ENCODE peak calls at places on chromosomes 16 and 17, in nine cellular contexts. One of them, this sample, is unnamed.

GRCh38 chr16:69311533-69312388 is 611 bp downstream of the VPS4A start:
- DNase-seq in right lobe of liver: peak; percentile 72
- DNase-seq in lower leg skin: no peak
- DNase-seq in esophagus muscularis mucosa: no peak
- DNase-seq in esophagus squamous epithelium: no peak
- DNase-seq in suprapubic skin: no peak
- DNase-seq in transverse colon: peak; percentile 46
- DNase-seq in ovary: no peak
- DNase-seq in adrenal gland: peak; percentile 42
- DNase-seq in this sample: peak; percentile 50

GRCh38 chr16:25210758-25211157 is 6.0 kb upstream of the AQP8 start:
- DNase-seq in right lobe of liver: no peak
- DNase-seq in lower leg skin: no peak
- DNase-seq in esophagus muscularis mucosa: no peak
- DNase-seq in esophagus squamous epithelium: no peak
- DNase-seq in suprapubic skin: no peak
- DNase-seq in transverse colon: no peak
- DNase-seq in ovary: no peak
- DNase-seq in adrenal gland: no peak
- DNase-seq in this sample: peak; percentile 33

GRCh38 chr17:50206604-50207293 is 5.3 kb upstream of the COL1A1 start:
- DNase-seq in right lobe of liver: no peak
- DNase-seq in lower leg skin: no peak
- DNase-seq in esophagus muscularis mucosa: no peak
- DNase-seq in esophagus squamous epithelium: no peak
- DNase-seq in suprapubic skin: no peak
- DNase-seq in transverse colon: peak; percentile 35
- DNase-seq in ovary: peak; percentile 76
- DNase-seq in adrenal gland: no peak
- DNase-seq in this sample: no peak

GRCh38 chr16:80404847-80405246 is 135.9 kb upstream of the DYNLRB2 start:
- DNase-seq in right lobe of liver: no peak
- DNase-seq in lower leg skin: no peak
- DNase-seq in esophagus muscularis mucosa: no peak
- DNase-seq in esophagus squamous epithelium: no peak
- DNase-seq in suprapubic skin: no peak
- DNase-seq in transverse colon: no peak
- DNase-seq in ovary: no peak
- DNase-seq in adrenal gland: no peak
- DNase-seq in this sample: no peak

GRCh38 chr17:67931227-67931626 is 65.0 kb downstream of the C17orf58 start:
- DNase-seq in right lobe of liver: no peak
- DNase-seq in lower leg skin: no peak
- DNase-seq in esophagus muscularis mucosa: no peak
- DNase-seq in esophagus squamous epithelium: no peak
- DNase-seq in suprapubic skin: no peak
- DNase-seq in transverse colon: no peak
- DNase-seq in ovary: no peak
- DNase-seq in adrenal gland: no peak
- DNase-seq in this sample: no peak

GRCh38 chr16:66043326-66043725 is 323.2 kb upstream of the CDH5 start:
- DNase-seq in right lobe of liver: no peak
- DNase-seq in lower leg skin: no peak
- DNase-seq in esophagus muscularis mucosa: no peak
- DNase-seq in esophagus squamous epithelium: no peak
- DNase-seq in suprapubic skin: no peak
- DNase-seq in transverse colon: no peak
- DNase-seq in ovary: no peak
- DNase-seq in adrenal gland: no peak
- DNase-seq in this sample: no peak

GRCh38 chr16:68370221-68370920 is 59.6 kb downstream of the PRMT7 start:
- DNase-seq in right lobe of liver: no peak
- DNase-seq in lower leg skin: no peak
- DNase-seq in esophagus muscularis mucosa: no peak
- DNase-seq in esophagus squamous epithelium: no peak
- DNase-seq in suprapubic skin: no peak
- DNase-seq in transverse colon: no peak
- DNase-seq in ovary: no peak
- DNase-seq in adrenal gland: no peak
- DNase-seq in this sample: no peak

GRCh38 chr16:50666658-50667496 is 14.2 kb downstream of the SNX20 start:
- DNase-seq in right lobe of liver: no peak
- DNase-seq in lower leg skin: no peak
- DNase-seq in esophagus muscularis mucosa: no peak
- DNase-seq in esophagus squamous epithelium: no peak
- DNase-seq in suprapubic skin: no peak
- DNase-seq in transverse colon: no peak
- DNase-seq in ovary: no peak
- DNase-seq in adrenal gland: no peak
- DNase-seq in this sample: no peak

GRCh38 chr17:39668141-39668924 is at the start of gene PNMT:
- DNase-seq in right lobe of liver: peak; percentile 78
- DNase-seq in lower leg skin: no peak
- DNase-seq in esophagus muscularis mucosa: no peak
- DNase-seq in esophagus squamous epithelium: no peak
- DNase-seq in suprapubic skin: no peak
- DNase-seq in transverse colon: peak; percentile 81
- DNase-seq in ovary: peak; percentile 63
- DNase-seq in adrenal gland: peak; percentile 47
- DNase-seq in this sample: no peak

GRCh38 chr17:3208484-3208883 is 1.0 kb downstream of the OR1A1 start:
- DNase-seq in right lobe of liver: no peak
- DNase-seq in lower leg skin: no peak
- DNase-seq in esophagus muscularis mucosa: no peak
- DNase-seq in esophagus squamous epithelium: no peak
- DNase-seq in suprapubic skin: no peak
- DNase-seq in transverse colon: no peak
- DNase-seq in ovary: no peak
- DNase-seq in adrenal gland: no peak
- DNase-seq in this sample: no peak

GRCh38 chr16:89586853-89587252 is 11.3 kb downstream of the CPNE7 start:
- DNase-seq in right lobe of liver: no peak
- DNase-seq in lower leg skin: no peak
- DNase-seq in esophagus muscularis mucosa: no peak
- DNase-seq in esophagus squamous epithelium: no peak
- DNase-seq in suprapubic skin: no peak
- DNase-seq in transverse colon: peak; percentile 54
- DNase-seq in ovary: no peak
- DNase-seq in adrenal gland: no peak
- DNase-seq in this sample: no peak

GRCh38 chr16:55663770-55664677 is 8.2 kb downstream of the SLC6A2 start:
- DNase-seq in right lobe of liver: no peak
- DNase-seq in lower leg skin: no peak
- DNase-seq in esophagus muscularis mucosa: no peak
- DNase-seq in esophagus squamous epithelium: no peak
- DNase-seq in suprapubic skin: peak; percentile 53
- DNase-seq in transverse colon: no peak
- DNase-seq in ovary: no peak
- DNase-seq in adrenal gland: no peak
- DNase-seq in this sample: no peak

GRCh38 chr17:62135742-62136141 is 70.7 kb upstream of the MED13 start:
- DNase-seq in right lobe of liver: no peak
- DNase-seq in lower leg skin: no peak
- DNase-seq in esophagus muscularis mucosa: no peak
- DNase-seq in esophagus squamous epithelium: no peak
- DNase-seq in suprapubic skin: no peak
- DNase-seq in transverse colon: no peak
- DNase-seq in ovary: no peak
- DNase-seq in adrenal gland: no peak
- DNase-seq in this sample: no peak

GRCh38 chr16:59113009-59113408 is 378.9 kb upstream of the GOT2 start:
- DNase-seq in right lobe of liver: no peak
- DNase-seq in lower leg skin: no peak
- DNase-seq in esophagus muscularis mucosa: no peak
- DNase-seq in esophagus squamous epithelium: no peak
- DNase-seq in suprapubic skin: no peak
- DNase-seq in transverse colon: no peak
- DNase-seq in ovary: no peak
- DNase-seq in adrenal gland: no peak
- DNase-seq in this sample: no peak

GRCh38 chr17:31274252-31274651 is 22.8 kb downstream of the OMG start:
- DNase-seq in right lobe of liver: no peak
- DNase-seq in lower leg skin: peak; percentile 27
- DNase-seq in esophagus muscularis mucosa: no peak
- DNase-seq in esophagus squamous epithelium: no peak
- DNase-seq in suprapubic skin: no peak
- DNase-seq in transverse colon: no peak
- DNase-seq in ovary: no peak
- DNase-seq in adrenal gland: no peak
- DNase-seq in this sample: no peak

GRCh38 chr17:82937411-82938371 is 97.9 kb upstream of the ZNF750 start:
- DNase-seq in right lobe of liver: peak; percentile 42
- DNase-seq in lower leg skin: no peak
- DNase-seq in esophagus muscularis mucosa: no peak
- DNase-seq in esophagus squamous epithelium: no peak
- DNase-seq in suprapubic skin: peak; percentile 66
- DNase-seq in transverse colon: peak; percentile 6
- DNase-seq in ovary: no peak
- DNase-seq in adrenal gland: no peak
- DNase-seq in this sample: no peak

GRCh38 chr17:47615766-47616424 is 33.8 kb upstream of the KPNB1 start:
- DNase-seq in right lobe of liver: no peak
- DNase-seq in lower leg skin: no peak
- DNase-seq in esophagus muscularis mucosa: no peak
- DNase-seq in esophagus squamous epithelium: no peak
- DNase-seq in suprapubic skin: no peak
- DNase-seq in transverse colon: no peak
- DNase-seq in ovary: no peak
- DNase-seq in adrenal gland: no peak
- DNase-seq in this sample: peak; percentile 19

GRCh38 chr17:75048396-75048933 is 1.4 kb downstream of the KCTD2 start:
- DNase-seq in right lobe of liver: no peak
- DNase-seq in lower leg skin: no peak
- DNase-seq in esophagus muscularis mucosa: no peak
- DNase-seq in esophagus squamous epithelium: no peak
- DNase-seq in suprapubic skin: no peak
- DNase-seq in transverse colon: no peak
- DNase-seq in ovary: no peak
- DNase-seq in adrenal gland: peak; percentile 73
- DNase-seq in this sample: no peak

GRCh38 chr16:2471016-2471652 is at the start of gene NTN3:
- DNase-seq in right lobe of liver: peak; percentile 65
- DNase-seq in lower leg skin: no peak
- DNase-seq in esophagus muscularis mucosa: no peak
- DNase-seq in esophagus squamous epithelium: no peak
- DNase-seq in suprapubic skin: no peak
- DNase-seq in transverse colon: no peak
- DNase-seq in ovary: no peak
- DNase-seq in adrenal gland: no peak
- DNase-seq in this sample: no peak
- TF ChIP-seq POLR2A in right lobe of liver: no peak
- TF ChIP-seq POLR2A in lower leg skin: no peak
- TF ChIP-seq POLR2A in esophagus muscularis mucosa: no peak
- TF ChIP-seq POLR2A in esophagus squamous epithelium: no peak
- TF ChIP-seq POLR2A in suprapubic skin: no peak
- TF ChIP-seq POLR2A in transverse colon: no peak
- TF ChIP-seq POLR2A in ovary: no peak
- TF ChIP-seq POLR2A in adrenal gland: no peak
- TF ChIP-seq POLR2A in this sample: no peak

GRCh38 chr17:54887787-54888186 is 12.9 kb upstream of the TOM1L1 start:
- DNase-seq in right lobe of liver: no peak
- DNase-seq in lower leg skin: no peak
- DNase-seq in esophagus muscularis mucosa: no peak
- DNase-seq in esophagus squamous epithelium: no peak
- DNase-seq in suprapubic skin: no peak
- DNase-seq in transverse colon: no peak
- DNase-seq in ovary: no peak
- DNase-seq in adrenal gland: no peak
- DNase-seq in this sample: no peak
- TF ChIP-seq POLR2A in right lobe of liver: no peak
- TF ChIP-seq POLR2A in lower leg skin: no peak
- TF ChIP-seq POLR2A in esophagus muscularis mucosa: no peak
- TF ChIP-seq POLR2A in esophagus squamous epithelium: no peak
- TF ChIP-seq POLR2A in suprapubic skin: no peak
- TF ChIP-seq POLR2A in transverse colon: no peak
- TF ChIP-seq POLR2A in ovary: no peak
- TF ChIP-seq POLR2A in adrenal gland: no peak
- TF ChIP-seq POLR2A in this sample: no peak

DNA sequence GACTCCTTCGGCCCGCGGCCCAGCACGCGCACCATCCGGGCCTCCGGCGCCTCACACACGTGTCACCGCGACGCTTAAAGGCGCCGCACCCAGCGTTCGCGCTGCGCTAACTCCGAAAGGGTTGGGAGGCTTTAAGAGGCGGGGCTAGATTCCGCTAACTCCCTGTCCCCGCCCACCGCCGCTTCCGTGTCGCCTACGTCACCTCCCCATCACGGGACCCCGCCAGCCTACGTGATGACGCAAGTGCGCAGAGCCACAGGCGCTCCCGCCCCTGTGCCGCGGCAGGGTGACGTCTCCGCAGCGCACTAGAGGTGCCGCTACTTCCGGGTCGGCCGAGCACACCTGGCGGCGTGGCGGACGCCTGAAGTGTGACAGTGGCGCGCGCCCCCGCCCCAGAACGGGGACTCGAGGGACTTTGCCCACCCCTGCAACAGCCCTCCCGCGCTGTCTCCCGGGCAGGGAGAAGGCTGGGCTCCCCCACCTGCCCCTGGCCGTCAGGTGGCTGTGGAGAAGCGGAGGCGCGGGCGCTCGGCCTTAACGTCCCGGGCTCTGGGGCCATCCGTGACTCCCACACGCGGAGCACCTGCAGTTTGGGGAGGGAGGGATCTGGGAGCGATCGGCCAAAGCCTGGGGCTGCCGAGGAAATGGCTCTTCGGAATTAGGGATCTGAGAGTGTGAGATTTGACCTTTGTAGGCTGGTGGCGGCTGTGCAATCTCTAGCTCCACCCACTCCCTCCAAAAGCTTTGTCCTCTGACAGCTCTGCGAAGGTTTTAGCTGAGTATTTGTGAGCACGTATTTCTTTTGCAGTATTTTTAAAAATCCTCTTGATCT is at the start of gene USP36:
- DNase-seq in right lobe of liver: peak; percentile 100
- DNase-seq in lower leg skin: peak; percentile 99
- DNase-seq in esophagus muscularis mucosa: peak; percentile 100
- DNase-seq in esophagus squamous epithelium: peak; percentile 92
- DNase-seq in suprapubic skin: peak; percentile 100
- DNase-seq in transverse colon: peak; percentile 100
- DNase-seq in ovary: peak; percentile 100
- DNase-seq in adrenal gland: peak; percentile 99
- DNase-seq in this sample: peak; percentile 95
- TF ChIP-seq POLR2A in right lobe of liver: peak; percentile 96
- TF ChIP-seq POLR2A in lower leg skin: no peak
- TF ChIP-seq POLR2A in esophagus muscularis mucosa: peak; percentile 87
- TF ChIP-seq POLR2A in esophagus squamous epithelium: peak; percentile 97
- TF ChIP-seq POLR2A in suprapubic skin: peak; percentile 85
- TF ChIP-seq POLR2A in transverse colon: peak; percentile 99
- TF ChIP-seq POLR2A in ovary: peak; percentile 98
- TF ChIP-seq POLR2A in adrenal gland: peak; percentile 92
- TF ChIP-seq POLR2A in this sample: peak; percentile 63

DNA sequence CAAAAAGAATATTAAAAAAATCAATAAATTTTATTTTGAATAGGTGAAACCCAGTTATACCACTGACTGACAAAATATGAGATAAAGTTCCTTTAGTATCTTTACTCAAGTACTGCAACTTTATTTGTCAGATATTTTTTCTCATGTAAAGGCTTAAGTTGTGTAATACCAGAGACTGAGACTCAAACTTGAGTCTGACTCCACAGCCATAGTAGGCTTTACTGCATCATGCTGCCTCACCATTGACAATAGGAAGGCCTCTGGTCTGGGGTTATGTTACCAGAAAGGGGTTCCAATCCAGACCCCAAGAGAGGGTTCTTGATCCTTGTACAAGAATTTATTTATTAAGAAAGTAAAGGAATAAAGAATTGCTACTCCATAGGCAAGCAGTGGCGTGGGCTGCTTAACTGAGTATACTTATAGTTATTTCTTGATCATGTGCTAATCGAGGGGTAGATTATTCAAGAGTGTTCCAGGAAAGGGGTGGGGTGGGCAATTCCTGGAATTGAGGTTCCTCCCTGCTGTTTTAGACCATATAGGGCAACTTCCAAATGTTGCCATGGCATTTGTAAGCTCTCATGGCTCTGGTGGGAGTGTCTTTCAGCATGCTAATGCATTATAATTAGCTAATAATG is 187.4 kb upstream of the WSB1 start:
- DNase-seq in right lobe of liver: no peak
- DNase-seq in lower leg skin: no peak
- DNase-seq in esophagus muscularis mucosa: no peak
- DNase-seq in esophagus squamous epithelium: no peak
- DNase-seq in suprapubic skin: no peak
- DNase-seq in transverse colon: no peak
- DNase-seq in ovary: no peak
- DNase-seq in adrenal gland: no peak
- DNase-seq in this sample: no peak
- TF ChIP-seq POLR2A in right lobe of liver: no peak
- TF ChIP-seq POLR2A in lower leg skin: no peak
- TF ChIP-seq POLR2A in esophagus muscularis mucosa: no peak
- TF ChIP-seq POLR2A in esophagus squamous epithelium: no peak
- TF ChIP-seq POLR2A in suprapubic skin: no peak
- TF ChIP-seq POLR2A in transverse colon: no peak
- TF ChIP-seq POLR2A in ovary: no peak
- TF ChIP-seq POLR2A in adrenal gland: no peak
- TF ChIP-seq POLR2A in this sample: no peak

This sample was measured in H54.